ENCODE peak calls at places on chromosomes 5 and 9, in seven cellular contexts. K is A673, I is cardiac fibroblast, G is gastrocnemius medialis, B is MCF 10A, Q is B cell, S is uterus. P is an unnamed sample.

GRCh38 chr5:69010443-69010842 is 83.4 kb upstream of the SLC30A5 start:
- DNase-seq in K (no peak), I (no peak), G (no peak), B (no peak), Q (no peak), S (no peak), P (no peak)

GRCh38 chr9:23596913-23597634 is 229.0 kb downstream of the ELAVL2 start:
- DNase-seq in K (no peak), I (no peak), G (no peak), B (no peak), Q (no peak), S (no peak), P (no peak)

GRCh38 chr5:179505636-179506261 is 44.6 kb upstream of the RUFY1 start:
- DNase-seq in K (no peak), I (no peak), G (no peak), B (no peak), Q (no peak), S (no peak), P (no peak)

GRCh38 chr5:4905674-4906528 is 234.2 kb upstream of the ADAMTS16 start:
- DNase-seq in K (no peak), I (no peak), G (peak; percentile 22), B (no peak), Q (no peak), S (peak; percentile 76), P (no peak)

GRCh38 chr5:116504593-116504992 is 70.0 kb downstream of the SEMA6A start:
- DNase-seq in K (no peak), I (no peak), G (no peak), B (no peak), Q (no peak), S (no peak), P (no peak)

GRCh38 chr5:126508962-126509279 is 85.7 kb downstream of the GRAMD2B start:
- DNase-seq in K (peak; percentile 67), I (peak; percentile 56), G (peak; percentile 62), B (peak; percentile 58), Q (no peak), S (peak; percentile 51), P (no peak)

GRCh38 chr5:38835887-38836286 is 9.9 kb upstream of the OSMR start:
- DNase-seq in K (peak; percentile 73), I (peak; percentile 94), G (no peak), B (no peak), Q (no peak), S (no peak), P (no peak)

GRCh38 chr9:94135222-94135621 is 51.0 kb downstream of the PTPDC1 start:
- DNase-seq in K (no peak), I (peak; percentile 97), G (peak; percentile 72), B (peak; percentile 97), Q (no peak), S (peak; percentile 47), P (no peak)

GRCh38 chr9:42388846-42389245 is 205.4 kb downstream of the SPATA31A6 start:
- DNase-seq in K (no peak), I (no peak), G (no peak), B (no peak), Q (no peak), S (no peak), P (no peak)

GRCh38 chr5:13859285-13859684 is 85.2 kb downstream of the DNAH5 start:
- DNase-seq in K (no peak), I (no peak), G (no peak), B (peak; percentile 20), Q (no peak), S (no peak), P (no peak)

GRCh38 chr9:98783518-98784226 is 12.7 kb downstream of the ANKS6 start:
- DNase-seq in K (no peak), I (no peak), G (peak; percentile 39), B (no peak), Q (no peak), S (no peak), P (no peak)

GRCh38 chr5:138000102-138000723 is 32.7 kb downstream of the FAM13B start:
- DNase-seq in K (no peak), I (peak; percentile 67), G (peak; percentile 18), B (peak; percentile 67), Q (no peak), S (no peak), P (peak; percentile 22)

GRCh38 chr5:16712600-16712999 is 95.8 kb upstream of the RETREG1 start:
- DNase-seq in K (no peak), I (no peak), G (no peak), B (no peak), Q (no peak), S (no peak), P (no peak)

GRCh38 chr5:141824717-141825116 is 53.5 kb downstream of the PCDH1 start:
- DNase-seq in K (no peak), I (no peak), G (no peak), B (no peak), Q (no peak), S (no peak), P (no peak)

GRCh38 chr9:115944166-115944948 is 209.2 kb upstream of the PAPPA start:
- DNase-seq in K (peak; percentile 77), I (peak; percentile 100), G (peak; percentile 75), B (peak; percentile 99), Q (no peak), S (peak; percentile 88), P (no peak)

GRCh38 chr5:120843390-120843980 is 379.4 kb downstream of the PRR16 start:
- DNase-seq in K (no peak), I (no peak), G (no peak), B (no peak), Q (no peak), S (no peak), P (no peak)

GRCh38 chr9:136567651-136568287 is 21.9 kb upstream of the NOTCH1 start:
- DNase-seq in K (peak; percentile 62), I (peak; percentile 77), G (peak; percentile 53), B (peak; percentile 91), Q (no peak), S (peak; percentile 84), P (no peak)

GRCh38 chr9:5884191-5884590 is 6.5 kb upstream of the MLANA start:
- DNase-seq in K (no peak), I (no peak), G (no peak), B (no peak), Q (no peak), S (no peak), P (no peak)

GRCh38 chr5:76715734-76716455 is at the start of gene F2R:
- DNase-seq in K (peak; percentile 90), I (peak; percentile 92), G (peak; percentile 22), B (peak; percentile 57), Q (no peak), S (peak; percentile 40), P (peak; percentile 58)
- TF ChIP-seq CTCF in K (peak; percentile 57), I (peak; percentile 32), G (no peak), B (peak; percentile 65), Q (peak; percentile 43), S (peak; percentile 51), P (peak; percentile 83)

GRCh38 chr9:129620669-129621295 is at the start of gene C9orf50:
- DNase-seq in K (no peak), I (no peak), G (no peak), B (no peak), Q (no peak), S (no peak), P (no peak)

GRCh38 chr9:129623331-129623730 is 2.4 kb upstream of the C9orf50 start:
- DNase-seq in K (no peak), I (peak; percentile 83), G (no peak), B (peak; percentile 50), Q (no peak), S (no peak), P (no peak)

GRCh38 chr9:129624168-129624759 is 1.7 kb upstream of the NTMT1 start:
- DNase-seq in K (peak; percentile 75), I (peak; percentile 60), G (no peak), B (peak; percentile 65), Q (peak; percentile 67), S (no peak), P (peak; percentile 85)

GRCh38 chr9:129617167-129617566 is 3.7 kb downstream of the C9orf50 start:
- DNase-seq in K (peak; percentile 66), I (peak; percentile 57), G (no peak), B (peak; percentile 53), Q (no peak), S (no peak), P (peak; percentile 50)

DNA sequence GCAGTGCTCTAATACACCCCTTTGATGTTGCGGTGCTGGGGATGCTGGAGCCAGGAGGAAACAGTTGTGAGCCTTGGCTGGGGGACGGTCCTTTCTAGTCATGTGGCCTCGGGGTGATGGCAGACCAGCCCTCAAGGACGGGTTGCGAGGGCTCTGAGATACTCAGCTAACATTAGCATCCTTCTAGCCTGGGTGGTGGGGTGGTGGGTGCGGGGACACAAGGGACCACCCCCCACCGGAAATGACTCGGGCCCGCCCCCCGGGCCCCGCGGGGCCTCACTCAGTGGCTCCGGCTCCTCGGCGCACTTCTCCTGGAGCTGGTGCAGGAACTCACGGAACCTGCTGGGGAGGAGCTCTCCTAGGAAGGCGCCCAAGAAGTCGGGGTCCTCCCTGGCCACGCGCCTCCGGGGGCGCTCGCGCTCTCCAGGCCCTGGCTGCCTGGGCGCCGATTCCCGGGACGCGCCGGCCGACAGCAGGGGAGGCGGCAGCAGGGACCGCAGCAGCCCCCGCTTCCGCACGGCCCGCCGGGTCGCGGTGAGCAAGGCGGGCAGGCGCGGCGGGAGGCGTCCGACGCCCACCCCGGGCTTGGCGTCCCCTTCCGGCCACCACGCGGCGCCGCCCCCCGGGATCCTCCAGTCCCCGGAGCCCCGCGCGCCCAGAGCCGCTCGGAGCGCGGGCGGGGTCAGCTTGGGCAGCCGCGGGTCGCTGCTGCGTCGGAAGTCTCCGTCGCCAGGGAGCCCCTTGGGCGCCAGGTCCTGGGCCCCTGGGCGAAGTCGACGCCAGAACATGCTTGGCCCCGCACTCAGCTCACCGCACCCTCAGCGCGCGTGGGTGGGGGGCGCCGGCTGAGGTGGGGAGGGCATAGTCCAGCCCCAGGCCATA is 873 bp downstream of the C9orf50 start:
- DNase-seq in K (peak; percentile 71), I (no peak), G (no peak), B (peak; percentile 14), Q (no peak), S (no peak), P (no peak)
- TF ChIP-seq CTCF in K (peak; percentile 42), I (no peak), G (no peak), B (no peak), Q (no peak), S (peak; percentile 13), P (peak; percentile 29)

GRCh38 chr5:34684281-34684979 is 28.3 kb downstream of the RAI14 start:
- DNase-seq in K (peak; percentile 80), I (peak; percentile 59), G (no peak), B (peak; percentile 17), Q (no peak), S (no peak), P (no peak)
- TF ChIP-seq CTCF in K (no peak), I (no peak), G (no peak), B (no peak), Q (no peak), S (no peak), P (no peak)

GRCh38 chr5:74940782-74941363 is 74.7 kb upstream of the FAM169A start:
- DNase-seq in K (no peak), I (no peak), G (no peak), B (no peak), Q (no peak), S (no peak), P (no peak)

GRCh38 chr5:74945561-74946165 is 79.5 kb upstream of the FAM169A start:
- DNase-seq in K (no peak), I (no peak), G (no peak), B (no peak), Q (no peak), S (no peak), P (peak; percentile 79)

GRCh38 chr5:74942622-74943286 is 76.6 kb upstream of the FAM169A start:
- DNase-seq in K (no peak), I (no peak), G (no peak), B (no peak), Q (no peak), S (no peak), P (no peak)

GRCh38 chr5:74946471-74946870 is 80.3 kb upstream of the FAM169A start:
- DNase-seq in K (no peak), I (no peak), G (no peak), B (no peak), Q (no peak), S (no peak), P (no peak)

GRCh38 chr5:74943905-74944304 is 77.7 kb upstream of the FAM169A start:
- DNase-seq in K (no peak), I (no peak), G (no peak), B (no peak), Q (no peak), S (no peak), P (no peak)
- TF ChIP-seq CTCF in K (peak; percentile 38), I (no peak), G (no peak), B (no peak), Q (no peak), S (no peak), P (no peak)

P was measured in activated CD8-positive, alpha-beta T cell treated with anti-CD3 and anti-CD28 coated beads for 36 hours.